ENCODE peak calls at places on chromosomes 7 and 10, in eight cellular contexts. C, K, D, G, R, X, Y and U are unnamed samples.

GRCh38 chr7:112272921-112273561 is 66.5 kb downstream of the ZNF277 start:
- DNase-seq in K (peak), D (no peak), R (no peak), C (no peak), Y (no peak), G (no peak), X (no peak), U (peak)

GRCh38 chr10:22977751-22978150 is 49.9 kb downstream of the ARMC3 start:
- DNase-seq in D (no peak), G (no peak), C (no peak), R (no peak), K (no peak), X (no peak), Y (no peak), U (no peak)

GRCh38 chr7:67918158-67918557 is 921.5 kb downstream of the TYW1 start:
- DNase-seq in R (no peak), K (no peak), C (no peak), D (no peak), Y (no peak), X (no peak), G (no peak), U (no peak)

GRCh38 chr7:100546868-100547800 is 8.1 kb downstream of the AGFG2 start:
- DNase-seq in Y (no peak), X (no peak), C (no peak), D (peak), K (peak), R (no peak), G (no peak), U (peak)

GRCh38 chr10:119657725-119658124 is 6.5 kb downstream of the BAG3 start:
- DNase-seq in C (no peak), K (no peak), Y (no peak), X (peak), G (no peak), D (peak), R (no peak), U (peak)

GRCh38 chr10:42421812-42422211 is 216.6 kb downstream of the ZNF33B start:
- DNase-seq in C (no peak), D (no peak), R (no peak), X (no peak), G (no peak), Y (no peak), K (no peak), U (no peak)

GRCh38 chr10:16756561-16757221 is 60.5 kb downstream of the RSU1 start:
- DNase-seq in D (peak), K (no peak), C (no peak), R (no peak), G (no peak), X (no peak), Y (no peak), U (no peak)

GRCh38 chr10:43407148-43407575 is 1.8 kb downstream of the HNRNPF start:
- DNase-seq in R (peak), Y (peak), G (no peak), D (peak), X (peak), K (peak), C (peak), U (peak)

GRCh38 chr7:137480824-137481365 is 137.4 kb upstream of the PTN start:
- DNase-seq in K (no peak), D (no peak), X (no peak), C (no peak), R (no peak), Y (no peak), G (no peak), U (no peak)

GRCh38 chr7:7681191-7681935 is 37.0 kb downstream of the RPA3 start:
- DNase-seq in C (peak), D (peak), G (peak), R (no peak), K (peak), X (no peak), Y (peak), U (no peak)

GRCh38 chr7:105675873-105676484 is 94.7 kb upstream of the EFCAB10 start:
- DNase-seq in X (no peak), Y (no peak), C (peak), R (no peak), K (peak), G (no peak), D (no peak), U (peak)

GRCh38 chr7:49453486-49453885 is 320.0 kb upstream of the VWC2 start:
- DNase-seq in C (no peak), G (no peak), K (no peak), D (no peak), Y (no peak), X (no peak), R (no peak), U (no peak)

GRCh38 chr7:90777075-90777864 is 181.1 kb downstream of the CDK14 start:
- DNase-seq in C (no peak), G (no peak), R (peak), X (no peak), D (no peak), K (no peak), Y (no peak), U (no peak)

GRCh38 chr10:77592510-77592909 is 45.1 kb downstream of the KCNMA1 start:
- DNase-seq in Y (no peak), D (no peak), G (no peak), K (no peak), R (no peak), X (no peak), C (no peak), U (no peak)

GRCh38 chr7:27910341-27910740 is 170.4 kb downstream of the TAX1BP1 start:
- DNase-seq in R (no peak), C (no peak), G (no peak), Y (no peak), X (no peak), D (peak), K (no peak), U (no peak)

GRCh38 chr7:107014381-107015023 is 30.0 kb upstream of the PRKAR2B start:
- DNase-seq in R (no peak), G (no peak), Y (peak), X (no peak), K (no peak), C (peak), D (peak), U (no peak)

GRCh38 chr10:32332299-32332750 is 14.6 kb downstream of the EPC1 start:
- DNase-seq in R (no peak), K (peak), X (no peak), Y (peak), D (peak), G (no peak), C (no peak), U (no peak)

GRCh38 chr10:2119316-2119715 is 382.0 kb upstream of the ADARB2 start:
- DNase-seq in X (no peak), G (no peak), D (peak), Y (peak), R (no peak), K (no peak), C (no peak), U (no peak)

GRCh38 chr7:22586806-22587180 is 86.8 kb upstream of the STEAP1B start:
- DNase-seq in Y (peak), K (no peak), R (no peak), D (peak), X (no peak), G (no peak), C (peak), U (no peak)

GRCh38 chr10:76080406-76080805 is 649.0 kb downstream of the LRMDA start:
- DNase-seq in K (no peak), R (no peak), C (no peak), Y (peak), D (peak), X (no peak), G (no peak), U (no peak)

GRCh38 chr10:7797582-7797981 is 9.6 kb downstream of the ATP5F1C start:
- DNase-seq in X (peak), Y (peak), C (no peak), K (peak), D (peak), G (no peak), R (no peak), U (no peak)

GRCh38 chr10:52419281-52419680 is 105.2 kb downstream of the DKK1 start:
- DNase-seq in K (no peak), C (no peak), X (no peak), Y (no peak), R (no peak), G (no peak), D (no peak), U (no peak)

GRCh38 chr7:85135931-85136330 is 50.9 kb downstream of the SEMA3D start:
- DNase-seq in K (no peak), G (no peak), C (no peak), Y (peak), X (no peak), R (no peak), D (peak), U (no peak)

GRCh38 chr10:132555648-132556575 is 18.3 kb downstream of the INPP5A start:
- DNase-seq in R (no peak), G (no peak), D (no peak), Y (no peak), C (no peak), K (peak), X (no peak), U (no peak)

GRCh38 chr10:98302711-98303365 is 34.8 kb upstream of the LOXL4 start:
- DNase-seq in G (no peak), Y (no peak), C (no peak), R (no peak), X (no peak), K (no peak), D (no peak), U (no peak)

GRCh38 chr10:93872776-93873175 is 21.0 kb upstream of the SLC35G1 start:
- DNase-seq in G (no peak), X (no peak), D (no peak), R (no peak), C (no peak), Y (no peak), K (no peak), U (no peak)

GRCh38 chr10:12914111-12914510 is 87.4 kb downstream of the CCDC3 start:
- DNase-seq in D (peak), G (no peak), R (no peak), K (no peak), X (no peak), Y (peak), C (no peak), U (no peak)

GRCh38 chr7:151157645-151158329 is 9.7 kb downstream of the GBX1 start:
- DNase-seq in X (no peak), C (no peak), Y (no peak), G (no peak), K (no peak), D (peak), R (no peak), U (no peak)

GRCh38 chr10:80171248-80171660 is 34.1 kb downstream of the ANXA11 start:
- DNase-seq in K (no peak), Y (no peak), R (no peak), D (no peak), G (no peak), X (no peak), C (no peak), U (no peak)

GRCh38 chr10:1393481-1393880 is 337.3 kb downstream of the WDR37 start:
- DNase-seq in R (no peak), D (no peak), K (no peak), G (no peak), C (no peak), X (no peak), Y (no peak), U (peak)

GRCh38 chr10:24114561-24114960 is 94.4 kb upstream of the KIAA1217 start:
- DNase-seq in Y (no peak), G (no peak), R (no peak), C (no peak), K (no peak), X (no peak), D (peak), U (no peak)

GRCh38 chr10:48655426-48656240 is 29.0 kb upstream of the WDFY4 start:
- DNase-seq in Y (peak), D (peak), R (peak), G (peak), X (peak), C (no peak), K (peak), U (peak)

DNA sequence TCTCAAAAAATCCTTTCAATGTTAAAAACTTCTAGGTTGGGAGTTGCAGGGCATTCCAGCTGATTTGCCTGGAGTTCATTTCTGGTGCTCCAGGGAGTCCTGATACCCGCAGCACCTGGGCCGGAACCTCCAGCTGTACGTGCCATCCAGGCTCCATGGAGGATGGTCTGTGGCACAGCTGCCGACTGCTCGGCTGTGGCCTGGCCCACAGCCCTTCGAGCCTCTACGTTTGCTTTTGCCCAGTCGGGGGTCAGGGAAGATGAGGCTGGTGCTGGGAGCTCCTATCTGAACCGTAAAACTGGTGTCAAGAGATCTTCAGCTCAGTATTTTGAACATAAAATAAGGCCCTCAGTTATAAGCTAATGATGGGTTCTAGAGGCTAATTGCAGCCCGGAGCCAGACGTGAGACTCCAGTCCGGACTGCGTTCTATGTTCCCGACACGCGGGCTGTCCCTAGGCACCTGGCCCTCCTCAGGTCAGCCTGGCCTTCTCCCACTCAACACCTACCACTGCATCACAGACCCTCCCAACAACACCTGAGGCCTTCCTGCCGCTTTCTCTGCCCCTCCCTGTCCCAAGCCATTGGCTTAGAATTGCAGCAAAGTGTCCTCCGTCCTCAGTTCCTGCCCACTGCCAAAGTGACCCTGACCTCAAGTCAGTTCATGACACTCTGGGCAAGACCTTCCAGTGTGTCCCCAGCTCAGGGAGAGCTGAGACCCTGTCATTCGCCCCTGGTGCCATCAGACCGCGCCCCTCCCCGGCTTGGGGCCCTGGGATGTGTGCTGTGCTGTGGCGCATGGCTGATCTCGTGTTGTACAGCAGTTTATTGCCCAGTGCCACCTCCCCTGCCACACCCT is 64.2 kb upstream of the DNAJB6 start:
- DNase-seq in K (no peak), C (no peak), X (no peak), R (no peak), Y (no peak), D (no peak), G (no peak), U (no peak)
- H3K27ac ChIP-seq in K (peak), C (no peak), X (peak), R (peak), Y (peak), D (no peak), G (no peak), U (peak)

GRCh38 chr10:114387784-114388183 is 16.5 kb downstream of the AFAP1L2 start:
- DNase-seq in K (no peak), G (no peak), D (no peak), Y (no peak), C (no peak), X (no peak), R (no peak), U (no peak)
- TF ChIP-seq CTCF in K (no peak), G (peak), D (no peak), Y (no peak), C (no peak), X (no peak), R (no peak), U (no peak)

DNA sequence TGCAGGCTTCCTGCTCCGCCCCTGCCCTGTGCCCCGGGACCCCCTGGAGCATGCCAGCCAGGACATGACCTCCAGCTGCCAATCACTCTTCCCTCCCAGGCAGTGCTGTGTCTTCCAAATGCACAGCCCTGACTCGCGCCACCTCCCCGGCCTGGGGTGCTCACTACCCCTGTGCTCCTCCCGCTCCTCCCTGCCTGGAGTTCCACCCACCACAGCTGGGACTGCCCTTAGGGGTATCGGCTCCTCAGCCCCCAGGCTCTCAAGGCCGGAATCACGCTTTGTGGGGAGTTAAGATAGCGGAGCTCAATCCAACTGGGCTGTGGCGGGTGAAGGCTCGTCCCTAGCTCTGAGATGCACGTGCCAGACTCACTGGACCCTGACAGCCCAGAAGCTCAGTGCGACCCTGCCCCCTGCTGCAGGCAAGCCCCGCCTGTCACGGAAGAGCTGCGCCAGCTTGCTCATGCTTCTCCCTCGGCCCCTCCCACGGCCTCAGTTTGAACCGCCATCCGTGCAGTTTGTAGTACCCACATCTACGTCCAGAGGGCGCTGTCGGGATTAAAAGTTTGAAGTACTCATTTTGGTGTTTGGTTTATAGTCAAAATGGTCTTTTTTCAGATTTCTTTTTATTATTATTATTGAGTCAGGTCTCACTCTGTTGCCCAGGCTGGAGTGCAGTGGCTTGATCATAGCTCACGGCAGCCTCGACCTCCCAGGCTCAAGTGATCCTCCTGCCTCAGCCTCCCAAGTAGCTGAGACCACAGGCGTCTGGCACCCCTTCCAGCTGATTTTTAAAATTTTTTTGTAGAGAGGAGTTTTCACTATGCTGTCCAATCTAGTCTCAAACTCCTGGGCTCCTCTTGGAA is 142.5 kb upstream of the TCERG1L start:
- DNase-seq in D (no peak), R (peak), X (peak), C (peak), K (peak), Y (no peak), G (no peak), U (peak)
- H3K4me3 ChIP-seq in D (no peak), R (no peak), X (peak), C (no peak), K (no peak), Y (no peak), G (no peak), U (peak)

GRCh38 chr10:5654218-5654755 is 12.1 kb downstream of the ASB13 start:
- DNase-seq in R (no peak), X (no peak), G (no peak), D (no peak), Y (no peak), C (no peak), K (no peak), U (peak)
- H3K27ac ChIP-seq in R (no peak), X (no peak), G (no peak), D (no peak), Y (no peak), C (no peak), K (no peak), U (peak)

GRCh38 chr7:44218418-44219201 is 17.8 kb downstream of the YKT6 start:
- DNase-seq in K (no peak), D (peak), X (peak), R (no peak), Y (no peak), G (no peak), C (peak), U (peak)
- TF ChIP-seq CTCF in K (no peak), D (peak), X (no peak), R (no peak), Y (no peak), G (no peak), C (peak), U (no peak)

DNA sequence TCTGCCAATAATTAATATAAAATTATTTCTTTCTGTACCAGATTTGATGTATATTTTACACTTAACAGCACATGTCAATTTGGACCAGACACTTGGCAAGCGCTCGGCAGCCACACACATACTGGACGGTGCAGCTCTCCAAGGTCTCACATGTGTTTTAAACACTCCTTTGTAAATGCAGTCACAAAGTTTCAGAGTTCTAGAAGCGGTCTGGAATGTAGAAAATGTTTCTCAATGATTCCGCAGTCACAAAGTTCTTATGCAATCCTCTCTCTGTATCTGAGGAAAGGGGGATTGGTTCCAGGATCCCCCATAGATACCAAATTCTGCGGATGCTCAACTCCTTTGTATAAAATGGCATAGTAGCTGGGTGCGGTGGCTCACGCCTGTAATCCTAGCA is 253.0 kb upstream of the GRB10 start:
- DNase-seq in C (no peak), G (no peak), X (no peak), R (no peak), Y (no peak), K (no peak), D (peak), U (no peak)
- H3K4me3 ChIP-seq in C (no peak), G (no peak), X (no peak), R (no peak), Y (no peak), K (no peak), D (no peak), U (no peak)

DNA sequence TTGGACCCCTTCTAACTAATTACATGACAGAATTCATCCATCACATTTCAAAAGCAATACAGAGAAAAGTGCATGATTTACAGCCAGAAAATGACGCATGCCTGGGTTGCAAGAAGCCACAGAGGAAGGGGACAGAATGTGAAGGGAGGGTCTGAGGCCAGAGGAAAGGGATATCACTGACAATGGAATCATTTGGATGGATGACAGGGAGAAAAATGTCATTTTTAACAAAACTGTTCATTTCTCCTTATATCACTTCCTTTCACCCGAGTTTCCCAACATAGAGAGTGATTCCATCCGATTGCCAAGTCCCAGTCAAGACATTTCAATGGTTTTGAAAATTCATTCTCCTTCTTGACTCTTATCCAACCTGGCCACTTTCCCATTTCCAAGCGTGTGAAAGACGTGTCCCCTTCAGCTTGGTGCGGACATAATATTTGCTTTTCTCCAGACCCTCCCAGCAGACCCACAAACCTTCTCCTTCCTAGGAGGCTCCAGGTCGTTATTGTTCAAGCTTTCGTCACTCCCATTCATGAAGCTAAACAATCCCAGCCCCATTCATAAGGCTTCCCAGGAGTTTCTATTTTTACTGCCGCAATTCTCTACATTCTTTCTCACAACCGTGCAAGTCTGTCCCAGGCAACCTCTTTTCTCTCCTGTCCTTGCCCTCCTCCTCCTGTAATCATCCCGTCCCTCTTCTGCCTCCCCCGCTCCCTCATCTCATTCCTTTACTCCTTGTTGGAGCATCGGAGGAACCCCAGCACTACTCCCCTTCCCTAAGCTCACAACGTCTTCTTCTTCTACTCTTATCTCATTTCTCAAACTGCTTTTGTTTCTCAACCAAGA is 301.3 kb upstream of the KLF6 start:
- DNase-seq in C (peak), K (no peak), X (no peak), R (no peak), D (peak), G (no peak), Y (no peak), U (no peak)
- H3K27ac ChIP-seq in C (no peak), K (no peak), X (peak), R (peak), D (no peak), G (no peak), Y (no peak), U (no peak)